ENCODE peak calls at places on chromosomes 3 and 15, in four cellular contexts. I is cardiac muscle cell, T is colonic mucosa, A is lower lobe of right lung. U is an unnamed sample.

GRCh38 chr15:68333775-68334470 is 56.4 kb downstream of the FEM1B start:
- DNase-seq in T (no peak), A (peak; percentile 72), I (no peak), U (no peak)

GRCh38 chr3:59774613-59775012 is 724.8 kb upstream of the CFAP20DC start:
- DNase-seq in T (no peak), A (no peak), I (no peak), U (no peak)

GRCh38 chr3:78762121-78762520 is 1005.7 kb downstream of the ROBO1 start:
- DNase-seq in T (no peak), A (no peak), I (no peak), U (no peak)

GRCh38 chr15:70795311-70795665 is 31.9 kb upstream of the UACA start:
- DNase-seq in T (no peak), I (no peak), A (no peak), U (no peak)

GRCh38 chr3:133506215-133506901 is 67.1 kb upstream of the CDV3 start:
- DNase-seq in A (no peak), T (no peak), I (no peak), U (peak; percentile 36)

GRCh38 chr3:193897791-193898190 is 238.2 kb upstream of the HES1 start:
- DNase-seq in A (no peak), T (no peak), I (peak; percentile 22), U (no peak)

GRCh38 chr3:129606522-129607390 is at the start of gene PLXND1:
- DNase-seq in I (peak; percentile 77), A (peak; percentile 84), T (peak; percentile 64), U (peak; percentile 64)

GRCh38 chr15:68576253-68577236 is 2.2 kb upstream of the CORO2B start:
- DNase-seq in I (no peak), T (no peak), A (no peak), U (no peak)

GRCh38 chr3:6805236-6805635 is 55.7 kb upstream of the GRM7 start:
- DNase-seq in T (no peak), A (no peak), I (no peak), U (no peak)

GRCh38 chr15:62344806-62345539 is 179.9 kb upstream of the C2CD4B start:
- DNase-seq in T (peak; percentile 82), A (no peak), I (peak; percentile 83), U (peak; percentile 80)

GRCh38 chr3:150759319-150759718 is 3.6 kb downstream of the SIAH2 start:
- DNase-seq in I (no peak), T (no peak), A (no peak), U (no peak)
- H3K4me1 ChIP-seq in I (peaks cover 21% of the 10 kb centered on the region), T (peaks cover 19% of the 10 kb centered on the region), A (peaks cover 58% of the 10 kb centered on the region), U (peaks cover 70% of the 10 kb centered on the region)

GRCh38 chr3:56087460-56087859 is 380.8 kb downstream of the ERC2 start:
- DNase-seq in I (no peak), A (no peak), T (no peak), U (no peak)
- H3K27ac ChIP-seq in I (no peak overlapping the region), A (peak overlapping the region; percentile 39), T (no peak overlapping the region), U (no peak overlapping the region)

DNA sequence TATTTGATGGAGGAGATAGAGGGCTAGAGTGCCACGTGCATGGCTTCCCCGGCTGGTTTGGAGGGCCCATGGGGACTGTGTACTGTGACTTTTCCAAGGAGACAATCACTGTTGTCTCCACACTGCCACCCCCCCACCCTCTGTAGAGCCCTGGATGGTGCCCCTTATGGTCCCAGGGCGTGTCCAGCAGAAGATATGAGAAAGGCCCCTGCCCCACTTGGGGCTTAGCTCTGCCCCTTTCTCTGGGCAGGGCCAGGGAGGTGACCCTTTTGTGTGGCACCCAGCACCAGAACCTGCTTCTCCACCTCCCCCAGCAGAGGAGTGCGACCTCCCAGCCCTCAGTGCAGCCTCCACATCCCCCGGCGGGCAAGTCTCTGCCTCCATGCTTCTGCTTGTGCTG is 32.1 kb downstream of the SPSB4 start:
- DNase-seq in T (no peak), I (no peak), A (no peak), U (no peak)
- H3K4me1 ChIP-seq in T (no peaks in the 10 kb centered on the region), I (peaks cover 84% of the 10 kb centered on the region), A (peaks cover 4% of the 10 kb centered on the region), U (peaks cover 62% of the 10 kb centered on the region)

GRCh38 chr3:146128179-146128578 is 32.8 kb downstream of the PLOD2 start:
- DNase-seq in I (no peak), T (no peak), A (no peak), U (no peak)

GRCh38 chr3:146129750-146130149 is 31.2 kb downstream of the PLOD2 start:
- DNase-seq in I (no peak), T (no peak), A (no peak), U (no peak)

GRCh38 chr3:146124141-146124801 is 36.7 kb downstream of the PLOD2 start:
- DNase-seq in T (no peak), I (no peak), A (no peak), U (no peak)

GRCh38 chr3:146128939-146129338 is 32.0 kb downstream of the PLOD2 start:
- DNase-seq in T (no peak), A (no peak), I (no peak), U (no peak)

DNA sequence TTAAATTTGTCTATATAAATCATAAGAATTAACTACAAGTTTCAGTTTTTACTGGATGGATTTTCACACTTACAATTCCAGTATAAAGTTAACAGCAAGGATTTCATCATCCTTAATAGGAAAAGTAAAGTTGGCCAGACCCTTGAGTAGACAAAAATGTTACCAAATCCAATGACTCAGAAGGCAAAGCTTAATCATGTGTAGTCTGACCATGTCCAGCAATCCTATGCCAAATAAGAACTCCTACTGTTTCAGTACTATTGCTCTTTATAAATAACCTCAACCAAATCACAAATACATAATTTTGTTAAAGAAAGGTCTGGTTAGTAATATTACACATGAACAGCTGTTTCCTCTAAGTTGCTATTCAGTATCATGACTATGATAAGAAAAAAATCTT is 35.0 kb downstream of the PLOD2 start:
- DNase-seq in I (no peak), T (no peak), A (no peak), U (no peak)
- H3K27ac ChIP-seq in I (no peak overlapping the region), T (no peak overlapping the region), A (no peak overlapping the region), U (no peak overlapping the region)

DNA sequence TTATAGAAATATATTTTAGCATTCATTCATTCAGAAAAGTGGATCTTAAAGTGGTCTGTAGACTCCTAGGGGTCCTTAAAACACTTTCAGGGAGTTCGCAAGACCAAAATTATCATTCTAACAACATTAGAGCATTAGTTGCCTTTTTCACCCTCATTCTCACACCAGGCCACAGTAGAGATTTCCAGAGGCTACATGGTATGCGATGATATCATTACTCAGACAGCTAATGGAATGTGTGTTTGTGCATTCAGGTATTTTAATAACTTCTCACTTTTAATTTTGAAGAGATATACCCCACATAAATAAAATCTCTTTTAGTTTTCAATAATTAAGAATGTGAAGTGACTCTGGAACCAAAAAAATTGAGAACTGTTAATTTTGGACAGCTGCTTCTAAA is 206.9 kb downstream of the NSUN3 start:
- DNase-seq in I (no peak), T (no peak), A (no peak), U (no peak)
- H3K4me1 ChIP-seq in I (no peaks in the 10 kb centered on the region), T (no peaks in the 10 kb centered on the region), A (no peaks in the 10 kb centered on the region), U (no peaks in the 10 kb centered on the region)

GRCh38 chr3:172357850-172358754 is 90.2 kb downstream of the GHSR start:
- DNase-seq in A (no peak), I (no peak), T (no peak), U (no peak)

GRCh38 chr3:172359231-172359630 is 89.0 kb downstream of the GHSR start:
- DNase-seq in A (no peak), I (no peak), T (no peak), U (no peak)

GRCh38 chr3:172364374-172365027 is 83.8 kb downstream of the GHSR start:
- DNase-seq in A (no peak), T (no peak), I (no peak), U (no peak)

GRCh38 chr3:172365028-172365567 is 83.2 kb downstream of the GHSR start:
- DNase-seq in T (no peak), A (no peak), I (no peak), U (no peak)

DNA sequence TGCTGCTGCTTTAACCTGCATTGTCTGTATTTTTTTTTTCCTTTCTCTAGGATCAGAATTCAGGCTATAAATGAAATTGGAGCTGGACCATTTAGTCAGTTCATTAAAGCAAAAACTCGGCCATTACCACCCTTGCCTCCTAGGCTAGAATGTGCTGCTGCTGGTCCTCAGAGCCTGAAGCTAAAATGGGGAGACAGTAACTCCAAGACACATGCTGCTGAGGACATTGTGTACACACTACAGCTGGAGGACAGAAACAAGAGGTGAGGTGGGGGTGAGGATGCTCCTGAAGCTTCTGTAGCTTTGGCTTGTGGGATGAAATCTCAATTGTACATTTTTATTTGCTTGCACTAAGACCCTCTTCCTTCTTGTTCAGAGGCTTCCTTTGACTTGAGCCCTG is 85.7 kb downstream of the GHSR start:
- DNase-seq in I (no peak), T (no peak), A (no peak), U (no peak)
- H3K27ac ChIP-seq in I (no peak overlapping the region), T (no peak overlapping the region), A (no peak overlapping the region), U (no peak overlapping the region)

GRCh38 chr15:79901958-79902357 is 5.1 kb upstream of the MTHFS start:
- DNase-seq in I (no peak), A (no peak), T (no peak), U (no peak)
- H3K4me1 ChIP-seq in I (peaks cover 20% of the 10 kb centered on the region), A (peaks cover 30% of the 10 kb centered on the region), T (no peaks in the 10 kb centered on the region), U (peaks cover 7% of the 10 kb centered on the region)

GRCh38 chr3:190513409-190514162 is at the start of gene IL1RAP:
- DNase-seq in A (peak; percentile 96), T (peak; percentile 94), I (peak; percentile 96), U (peak; percentile 90)
- H3K27ac ChIP-seq in A (peak within 1 kb of the TSS; percentile 88), T (peak within 1 kb of the TSS; percentile 72), I (no peak within 1 kb of the TSS), U (peak within 1 kb of the TSS; percentile 82)

DNA sequence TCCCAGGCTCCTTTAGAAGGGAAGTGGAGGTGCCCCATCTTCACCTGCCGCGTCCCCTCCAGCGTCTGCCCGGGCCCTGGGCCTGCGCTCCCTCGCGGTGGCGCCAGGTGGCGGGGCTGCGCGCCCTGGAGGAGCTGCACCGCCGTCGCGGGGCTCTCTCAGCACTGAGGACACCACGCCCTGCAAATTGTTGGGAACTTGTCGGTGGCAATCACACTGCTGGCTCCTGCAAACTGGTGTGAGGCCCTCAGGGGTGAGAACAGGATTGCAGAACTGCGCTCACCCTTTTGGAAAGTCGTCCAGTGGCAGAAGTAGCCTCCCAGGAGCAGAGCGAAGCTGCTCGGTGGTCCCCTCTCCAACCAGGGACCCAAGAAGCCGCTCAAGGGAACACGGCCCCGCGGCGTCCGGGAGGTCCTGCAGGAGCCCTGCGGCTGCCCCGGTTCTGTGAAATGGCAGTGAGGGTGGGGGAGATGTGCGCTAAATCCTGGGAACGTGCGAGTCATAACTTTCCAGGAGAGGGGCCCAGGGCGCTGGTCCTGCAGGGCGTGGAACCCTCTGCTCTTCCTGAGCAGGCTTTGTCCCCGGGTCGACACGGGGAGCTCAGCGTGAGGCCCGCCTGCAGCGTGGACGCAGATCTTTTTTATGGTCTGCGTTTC is 995 bp upstream of the LRRK1 start:
- DNase-seq in T (peak; percentile 88), A (peak; percentile 92), I (peak; percentile 80), U (peak; percentile 88)
- H3K4me1 ChIP-seq in T (peaks cover 5% of the 10 kb centered on the region), A (peaks cover 29% of the 10 kb centered on the region), I (peaks cover 3% of the 10 kb centered on the region), U (peaks cover 20% of the 10 kb centered on the region)